ENCODE peak calls at places on chromosomes 11 and 22, in four cellular contexts. L is hepatic stellate cell; V is stimulated activated CD8-positive, alpha-beta memory T cell treated with anti-CD3 and anti-CD28 coated beads, Interleukin-4, amount 100 ng/mL, for 24 hours; S is HS-27A. W is an unnamed sample.

GRCh38 chr11:70700871-70701270 is 302.5 kb downstream of the CTTN start:
- DNase-seq in L (no peak), V (no peak), S (no peak), W (no peak)

GRCh38 chr11:19734171-19734570 is 21.5 kb downstream of the NAV2 start:
- DNase-seq in L (peak), V (no peak), S (no peak), W (no peak)

GRCh38 chr22:20815477-20816050 is 41.7 kb downstream of the SERPIND1 start:
- DNase-seq in L (no peak), V (no peak), S (no peak), W (no peak)

GRCh38 chr11:100467821-100468508 is 219.1 kb upstream of the ARHGAP42 start:
- DNase-seq in L (no peak), V (no peak), S (no peak), W (no peak)

GRCh38 chr22:23556026-23556620 is 24.0 kb downstream of the IGLL1 start:
- DNase-seq in L (no peak), V (no peak), S (no peak), W (no peak)

GRCh38 chr11:108538022-108538424 is 39.8 kb upstream of the POGLUT3 start:
- DNase-seq in L (no peak), V (no peak), S (no peak), W (no peak)

GRCh38 chr11:126124284-126124683 is 61.6 kb upstream of the CDON start:
- DNase-seq in L (no peak), V (no peak), S (no peak), W (no peak)

GRCh38 chr11:117090111-117090706 is 8.0 kb downstream of the SIK3 start:
- DNase-seq in L (no peak), V (no peak), S (no peak), W (no peak)

GRCh38 chr22:35795476-35795875 is 77.8 kb downstream of the APOL5 start:
- DNase-seq in L (no peak), V (no peak), S (no peak), W (no peak)

GRCh38 chr11:63019506-63019905 is 3.9 kb upstream of the SLC22A8 start:
- DNase-seq in L (no peak), V (no peak), S (no peak), W (no peak)

GRCh38 chr11:121479839-121480238 is 27.1 kb upstream of the SORL1-AS1 start:
- DNase-seq in L (no peak), V (no peak), S (no peak), W (no peak)

GRCh38 chr22:47175151-47175760 is 412.8 kb downstream of the TBC1D22A start:
- DNase-seq in L (no peak), V (no peak), S (no peak), W (no peak)

GRCh38 chr11:24239930-24240329 is 256.9 kb upstream of the LUZP2 start:
- DNase-seq in L (no peak), V (no peak), S (no peak), W (no peak)

GRCh38 chr11:121841487-121842167 is 274.4 kb downstream of the BLID start:
- DNase-seq in L (peak), V (no peak), S (peak), W (no peak)

GRCh38 chr11:76695133-76695532 is 24.6 kb upstream of the LRRC32 start:
- DNase-seq in L (no peak), V (no peak), S (no peak), W (no peak)

GRCh38 chr11:123775274-123775673 is 21.0 kb upstream of the OR6X1 start:
- DNase-seq in L (no peak), V (no peak), S (no peak), W (no peak)

GRCh38 chr22:40009953-40010751 is 15.4 kb downstream of the FAM83F start:
- DNase-seq in L (no peak), V (no peak), S (no peak), W (no peak)

GRCh38 chr11:66687831-66688281 is 10.2 kb upstream of the RBM4B start:
- DNase-seq in L (no peak), V (no peak), S (no peak), W (no peak)

GRCh38 chr11:19160839-19161238 is 40.9 kb downstream of the CSRP3 start:
- DNase-seq in L (no peak), V (no peak), S (no peak), W (no peak)

GRCh38 chr22:22877523-22878210 is 9.9 kb upstream of the IGLL5 start:
- DNase-seq in L (peak), V (peak), S (no peak), W (peak)

GRCh38 chr11:83971063-83971462 is 684.9 kb upstream of the CCDC90B start:
- DNase-seq in L (no peak), V (no peak), S (no peak), W (no peak)

GRCh38 chr22:48707749-48708557 is 1119.7 kb downstream of the BRD1 start:
- DNase-seq in L (no peak), V (no peak), S (no peak), W (no peak)

GRCh38 chr22:45263790-45264269 is 20.9 kb upstream of the UPK3A start:
- DNase-seq in L (peak), V (no peak), S (no peak), W (no peak)

GRCh38 chr22:34055525-34056200 is 135.4 kb upstream of the LARGE1 start:
- DNase-seq in L (no peak), V (no peak), S (no peak), W (no peak)

GRCh38 chr11:66289548-66290331 is 797 bp upstream of the YIF1A start:
- DNase-seq in L (peak), V (peak), S (no peak), W (no peak)

GRCh38 chr11:125165664-125166346 is 1.3 kb downstream of the PKNOX2 start:
- DNase-seq in L (peak), V (no peak), S (no peak), W (no peak)

GRCh38 chr11:133506551-133507094 is 25.7 kb downstream of the OPCML start:
- DNase-seq in L (no peak), V (no peak), S (no peak), W (no peak)

GRCh38 chr11:120139316-120140069 is 1.6 kb upstream of the TRIM29 start:
- DNase-seq in L (peak), V (no peak), S (no peak), W (no peak)

GRCh38 chr11:113862430-113862829 is 12.9 kb downstream of the USP28 start:
- DNase-seq in L (no peak), V (no peak), S (no peak), W (no peak)

GRCh38 chr11:69968407-69969347 is 109.4 kb upstream of the ANO1 start:
- DNase-seq in L (no peak), V (no peak), S (no peak), W (no peak)

GRCh38 chr11:3153291-3153861 is 11.7 kb downstream of the OSBPL5 start:
- DNase-seq in L (peak), V (no peak), S (no peak), W (no peak)

GRCh38 chr11:64223001-64223651 is 2.9 kb downstream of the TRPT1 start:
- DNase-seq in L (no peak), V (no peak), S (no peak), W (no peak)

W was measured in stimulated activated effector memory CD8-positive, alpha-beta T cell treated with anti-CD3 and anti-CD28 coated beads, Interleukin-12 subunit alpha, Interleukin-12 subunit beta, amount 100 ng/mL, for 72 hours.